ENCODE peak calls at places on chromosomes 3 and 15, in seven cellular contexts. One of them, this sample, is unnamed.

GRCh38 chr3:166752214-166752613 is 627.9 kb downstream of the ZBBX start:
- DNase-seq in cardiac fibroblast: no peak
- DNase-seq in upper lobe of right lung: no peak
- DNase-seq in mammary epithelial cell: no peak
- DNase-seq in heart right ventricle: no peak
- DNase-seq in HL-60: no peak
- DNase-seq in B cell: no peak
- DNase-seq in this sample: no peak

GRCh38 chr3:163166197-163166596 is 1669.6 kb downstream of the OTOL1 start:
- DNase-seq in B cell: no peak
- DNase-seq in heart right ventricle: no peak
- DNase-seq in upper lobe of right lung: no peak
- DNase-seq in mammary epithelial cell: no peak
- DNase-seq in HL-60: no peak
- DNase-seq in cardiac fibroblast: no peak
- DNase-seq in this sample: no peak

GRCh38 chr15:91068966-91069365 is 31.1 kb upstream of the SV2B start:
- DNase-seq in heart right ventricle: no peak
- DNase-seq in B cell: no peak
- DNase-seq in mammary epithelial cell: no peak
- DNase-seq in upper lobe of right lung: no peak
- DNase-seq in cardiac fibroblast: no peak
- DNase-seq in HL-60: no peak
- DNase-seq in this sample: no peak

GRCh38 chr3:141576744-141577052 is 89.9 kb downstream of the RASA2 start:
- DNase-seq in heart right ventricle: no peak
- DNase-seq in B cell: no peak
- DNase-seq in cardiac fibroblast: no peak
- DNase-seq in HL-60: no peak
- DNase-seq in upper lobe of right lung: no peak
- DNase-seq in mammary epithelial cell: no peak
- DNase-seq in this sample: no peak

GRCh38 chr3:5357089-5357488 is 169.6 kb downstream of the EDEM1 start:
- DNase-seq in HL-60: no peak
- DNase-seq in upper lobe of right lung: no peak
- DNase-seq in heart right ventricle: no peak
- DNase-seq in cardiac fibroblast: no peak
- DNase-seq in mammary epithelial cell: no peak
- DNase-seq in B cell: no peak
- DNase-seq in this sample: no peak

GRCh38 chr3:105927720-105928119 is 58.9 kb upstream of the CBLB start:
- DNase-seq in heart right ventricle: no peak
- DNase-seq in B cell: no peak
- DNase-seq in mammary epithelial cell: no peak
- DNase-seq in HL-60: no peak
- DNase-seq in cardiac fibroblast: no peak
- DNase-seq in upper lobe of right lung: no peak
- DNase-seq in this sample: no peak

GRCh38 chr3:13202744-13203397 is 129.6 kb upstream of the IQSEC1 start:
- DNase-seq in B cell: no peak
- DNase-seq in upper lobe of right lung: no peak
- DNase-seq in mammary epithelial cell: no peak
- DNase-seq in HL-60: no peak
- DNase-seq in heart right ventricle: no peak
- DNase-seq in cardiac fibroblast: no peak
- DNase-seq in this sample: no peak

GRCh38 chr3:15438988-15439387 is 11.6 kb downstream of the EAF1 start:
- DNase-seq in upper lobe of right lung: no peak
- DNase-seq in B cell: no peak
- DNase-seq in cardiac fibroblast: peak; percentile 72
- DNase-seq in mammary epithelial cell: peak; percentile 16
- DNase-seq in HL-60: peak; percentile 37
- DNase-seq in heart right ventricle: no peak
- DNase-seq in this sample: no peak

GRCh38 chr15:78290222-78290621 is 9.2 kb downstream of the SKIC8 start:
- DNase-seq in B cell: no peak
- DNase-seq in upper lobe of right lung: no peak
- DNase-seq in HL-60: no peak
- DNase-seq in mammary epithelial cell: no peak
- DNase-seq in cardiac fibroblast: no peak
- DNase-seq in heart right ventricle: no peak
- DNase-seq in this sample: no peak

GRCh38 chr3:107525101-107525953 is 2.6 kb downstream of the BBX start:
- DNase-seq in B cell: peak; percentile 7
- DNase-seq in upper lobe of right lung: peak; percentile 76
- DNase-seq in HL-60: peak; percentile 43
- DNase-seq in heart right ventricle: peak; percentile 22
- DNase-seq in mammary epithelial cell: peak; percentile 42
- DNase-seq in cardiac fibroblast: peak; percentile 35
- DNase-seq in this sample: no peak

GRCh38 chr15:85531083-85531482 is 150.7 kb downstream of the AKAP13 start:
- DNase-seq in B cell: no peak
- DNase-seq in mammary epithelial cell: no peak
- DNase-seq in cardiac fibroblast: no peak
- DNase-seq in HL-60: no peak
- DNase-seq in upper lobe of right lung: no peak
- DNase-seq in heart right ventricle: no peak
- DNase-seq in this sample: no peak

GRCh38 chr3:110813541-110813940 is 258.1 kb upstream of the NECTIN3 start:
- DNase-seq in heart right ventricle: no peak
- DNase-seq in B cell: no peak
- DNase-seq in HL-60: no peak
- DNase-seq in upper lobe of right lung: no peak
- DNase-seq in cardiac fibroblast: no peak
- DNase-seq in mammary epithelial cell: peak; percentile 32
- DNase-seq in this sample: no peak

GRCh38 chr3:4824948-4825325 is 154.3 kb upstream of the BHLHE40 start:
- DNase-seq in upper lobe of right lung: no peak
- DNase-seq in B cell: no peak
- DNase-seq in heart right ventricle: no peak
- DNase-seq in cardiac fibroblast: peak; percentile 30
- DNase-seq in HL-60: no peak
- DNase-seq in mammary epithelial cell: peak; percentile 80
- DNase-seq in this sample: no peak

GRCh38 chr3:9846231-9846630 is 2.4 kb upstream of the RPUSD3 start:
- DNase-seq in mammary epithelial cell: no peak
- DNase-seq in upper lobe of right lung: no peak
- DNase-seq in cardiac fibroblast: no peak
- DNase-seq in HL-60: no peak
- DNase-seq in B cell: no peak
- DNase-seq in heart right ventricle: no peak
- DNase-seq in this sample: no peak

GRCh38 chr15:76057332-76058000 is 2.3 kb upstream of the TMEM266 start:
- DNase-seq in heart right ventricle: peak; percentile 14
- DNase-seq in upper lobe of right lung: no peak
- DNase-seq in mammary epithelial cell: peak; percentile 26
- DNase-seq in cardiac fibroblast: peak; percentile 59
- DNase-seq in B cell: peak; percentile 40
- DNase-seq in HL-60: peak; percentile 49
- DNase-seq in this sample: no peak

GRCh38 chr15:66834863-66835557 is 133.0 kb downstream of the SMAD6 start:
- DNase-seq in heart right ventricle: no peak
- DNase-seq in B cell: no peak
- DNase-seq in upper lobe of right lung: no peak
- DNase-seq in mammary epithelial cell: no peak
- DNase-seq in HL-60: no peak
- DNase-seq in cardiac fibroblast: no peak
- DNase-seq in this sample: no peak

GRCh38 chr3:128783774-128784173 is 57.8 kb downstream of the RAB7A start:
- DNase-seq in cardiac fibroblast: no peak
- DNase-seq in mammary epithelial cell: no peak
- DNase-seq in HL-60: no peak
- DNase-seq in upper lobe of right lung: no peak
- DNase-seq in B cell: no peak
- DNase-seq in heart right ventricle: peak; percentile 40
- DNase-seq in this sample: no peak

GRCh38 chr3:13474021-13474420 is 6.1 kb upstream of the HDAC11 start:
- DNase-seq in B cell: no peak
- DNase-seq in upper lobe of right lung: no peak
- DNase-seq in HL-60: no peak
- DNase-seq in heart right ventricle: no peak
- DNase-seq in mammary epithelial cell: no peak
- DNase-seq in cardiac fibroblast: no peak
- DNase-seq in this sample: no peak

GRCh38 chr3:180049391-180049790 is 12.7 kb upstream of the PEX5L start:
- DNase-seq in upper lobe of right lung: no peak
- DNase-seq in heart right ventricle: no peak
- DNase-seq in cardiac fibroblast: no peak
- DNase-seq in B cell: no peak
- DNase-seq in mammary epithelial cell: no peak
- DNase-seq in HL-60: no peak
- DNase-seq in this sample: no peak

GRCh38 chr3:180048840-180049239 is 12.1 kb upstream of the PEX5L start:
- DNase-seq in cardiac fibroblast: peak; percentile 0
- DNase-seq in mammary epithelial cell: peak; percentile 59
- DNase-seq in heart right ventricle: no peak
- DNase-seq in HL-60: no peak
- DNase-seq in upper lobe of right lung: no peak
- DNase-seq in B cell: no peak
- DNase-seq in this sample: no peak

GRCh38 chr3:180048108-180048507 is 11.4 kb upstream of the PEX5L start:
- DNase-seq in cardiac fibroblast: no peak
- DNase-seq in B cell: no peak
- DNase-seq in mammary epithelial cell: no peak
- DNase-seq in upper lobe of right lung: no peak
- DNase-seq in HL-60: peak; percentile 58
- DNase-seq in heart right ventricle: no peak
- DNase-seq in this sample: no peak
- TF ChIP-seq CTCF in cardiac fibroblast: no peak
- TF ChIP-seq CTCF in B cell: no peak
- TF ChIP-seq CTCF in mammary epithelial cell: no peak
- TF ChIP-seq CTCF in upper lobe of right lung: no peak
- TF ChIP-seq CTCF in HL-60: no peak
- TF ChIP-seq CTCF in heart right ventricle: no peak
- TF ChIP-seq CTCF in this sample: no peak

DNA sequence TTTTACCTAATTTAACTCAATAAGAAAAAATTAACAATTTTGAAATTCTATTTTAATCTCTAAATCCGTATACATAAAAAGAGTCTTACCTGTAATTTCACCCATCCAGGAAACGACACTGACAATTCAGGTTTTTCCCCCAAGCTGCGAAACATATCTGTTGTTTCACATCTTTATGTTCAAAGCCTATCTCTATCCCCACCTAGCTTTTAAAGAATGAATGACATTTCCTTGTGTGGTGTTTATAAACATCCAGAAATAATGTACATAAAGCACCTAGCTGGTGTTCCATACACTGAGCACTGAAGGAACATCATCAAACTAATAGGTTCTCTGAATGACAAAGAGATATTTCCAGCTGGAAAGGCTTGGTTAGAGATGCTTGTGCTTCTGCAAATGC is 867.8 kb downstream of the SQOR start:
- DNase-seq in mammary epithelial cell: no peak
- DNase-seq in cardiac fibroblast: no peak
- DNase-seq in HL-60: no peak
- DNase-seq in upper lobe of right lung: no peak
- DNase-seq in heart right ventricle: no peak
- DNase-seq in B cell: no peak
- DNase-seq in this sample: no peak
- TF ChIP-seq CTCF in mammary epithelial cell: no peak
- TF ChIP-seq CTCF in cardiac fibroblast: peak; percentile 5
- TF ChIP-seq CTCF in HL-60: no peak
- TF ChIP-seq CTCF in upper lobe of right lung: no peak
- TF ChIP-seq CTCF in heart right ventricle: no peak
- TF ChIP-seq CTCF in B cell: no peak
- TF ChIP-seq CTCF in this sample: peak; percentile 28

DNA sequence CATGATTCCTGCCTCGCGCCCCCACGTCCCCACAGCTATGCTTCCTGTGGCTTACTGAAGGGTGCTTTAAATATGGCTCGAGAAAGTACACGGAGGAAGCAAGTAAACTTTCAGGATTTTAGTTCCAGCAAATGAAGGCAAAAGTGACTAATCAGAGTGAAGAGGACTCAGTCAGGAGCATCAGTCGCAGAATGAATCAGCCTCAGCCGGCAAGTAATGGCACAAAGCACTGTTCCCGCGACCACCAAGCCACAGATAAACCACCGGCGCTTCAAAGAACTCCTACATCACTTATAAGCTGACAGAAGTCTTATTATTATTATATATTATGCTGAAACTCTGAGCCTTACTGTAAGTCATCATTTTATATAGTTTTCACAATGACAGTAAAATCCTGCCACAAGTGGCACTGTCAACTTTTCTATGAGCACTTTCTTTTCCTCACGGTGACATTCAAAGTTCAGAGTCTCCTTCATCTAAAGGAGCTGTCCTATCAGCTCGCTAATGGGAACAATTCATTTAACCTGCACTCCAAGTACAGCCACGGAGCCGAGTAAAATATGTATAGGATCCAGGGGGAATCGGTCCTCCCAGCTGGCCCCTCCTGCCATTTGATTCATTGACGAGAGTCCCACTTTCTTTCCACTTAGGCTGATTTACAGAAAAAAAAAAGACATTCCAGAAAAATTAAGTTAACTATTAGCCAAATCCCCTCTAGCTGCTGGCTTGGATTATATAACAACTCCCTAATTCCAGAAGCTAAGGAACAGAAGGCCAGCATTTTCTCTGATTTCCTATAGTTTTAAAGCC is 217.0 kb upstream of the ICE2 start:
- DNase-seq in upper lobe of right lung: no peak
- DNase-seq in cardiac fibroblast: no peak
- DNase-seq in heart right ventricle: no peak
- DNase-seq in B cell: no peak
- DNase-seq in mammary epithelial cell: no peak
- DNase-seq in HL-60: no peak
- DNase-seq in this sample: no peak
- TF ChIP-seq CTCF in upper lobe of right lung: no peak
- TF ChIP-seq CTCF in cardiac fibroblast: no peak
- TF ChIP-seq CTCF in heart right ventricle: no peak
- TF ChIP-seq CTCF in B cell: no peak
- TF ChIP-seq CTCF in mammary epithelial cell: no peak
- TF ChIP-seq CTCF in HL-60: no peak
- TF ChIP-seq CTCF in this sample: no peak

DNA sequence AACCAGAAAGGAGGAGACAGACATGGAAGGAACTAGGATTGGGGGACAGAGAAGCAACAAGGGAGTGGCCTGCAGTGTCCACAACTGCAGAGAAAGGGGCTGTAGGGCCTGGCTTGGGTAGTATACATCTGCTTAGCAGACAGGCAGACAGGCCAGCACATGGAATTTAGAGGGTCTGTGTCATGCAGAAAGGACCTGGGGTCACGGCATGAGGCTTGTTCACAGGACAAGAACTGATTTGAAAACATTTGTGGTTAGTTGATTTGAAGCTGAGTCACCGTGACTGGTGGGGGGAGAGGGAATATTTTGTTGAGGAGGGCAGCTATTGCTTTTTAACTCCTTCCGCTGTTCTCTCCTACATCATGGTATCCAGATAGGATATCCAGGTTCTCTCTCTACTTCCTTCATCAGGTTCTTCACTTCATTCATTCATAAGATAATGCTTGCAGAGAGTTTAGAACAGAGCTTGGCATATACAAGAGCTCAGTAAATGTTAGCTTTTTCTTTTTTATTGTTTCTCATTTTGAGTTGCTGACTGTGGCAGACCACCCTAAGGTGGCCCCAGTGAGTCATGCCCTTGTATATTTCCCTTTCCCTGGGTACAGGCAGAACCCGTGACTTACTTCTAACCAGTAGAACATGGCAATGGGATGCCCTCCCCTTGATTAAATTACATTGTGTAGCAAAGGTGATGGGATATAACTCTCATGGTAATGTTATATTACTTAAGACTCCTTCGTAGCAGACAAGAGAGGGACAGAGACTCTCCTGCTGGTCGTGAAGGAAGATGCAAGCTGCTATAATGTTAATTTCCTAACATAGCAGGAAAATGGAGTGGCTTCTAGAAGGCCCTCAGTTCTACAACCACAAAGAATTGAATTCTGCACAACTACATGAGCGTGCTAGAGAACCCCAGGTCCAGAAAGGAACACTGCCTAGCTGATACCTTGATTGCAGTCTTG is 95.0 kb upstream of the NMNAT3 start:
- DNase-seq in HL-60: no peak
- DNase-seq in cardiac fibroblast: peak; percentile 64
- DNase-seq in mammary epithelial cell: peak; percentile 72
- DNase-seq in heart right ventricle: no peak
- DNase-seq in upper lobe of right lung: no peak
- DNase-seq in B cell: no peak
- DNase-seq in this sample: peak; percentile 2
- TF ChIP-seq CTCF in HL-60: no peak
- TF ChIP-seq CTCF in cardiac fibroblast: no peak
- TF ChIP-seq CTCF in mammary epithelial cell: no peak
- TF ChIP-seq CTCF in heart right ventricle: no peak
- TF ChIP-seq CTCF in upper lobe of right lung: no peak
- TF ChIP-seq CTCF in B cell: no peak
- TF ChIP-seq CTCF in this sample: no peak